ENCODE peak calls at places on chromosomes 11 and 22, in seven cellular contexts. U, B, I, A, N, H and E are unnamed samples.

GRCh38 chr11:95230054-95231034 is 658 bp downstream of the SESN3 start:
- DNase-seq in B (no peak), A (peak), H (peak), N (peak), U (no peak), I (peak), E (no peak)

GRCh38 chr22:39312410-39312809 is 7.0 kb downstream of the RPL3 start:
- DNase-seq in B (no peak), A (no peak), U (no peak), I (no peak), H (no peak), N (no peak), E (no peak)

GRCh38 chr11:2551131-2551530 is 106.3 kb downstream of the KCNQ1 start:
- DNase-seq in U (no peak), H (peak), B (no peak), N (no peak), I (no peak), A (no peak), E (no peak)

GRCh38 chr11:62689421-62690183 is at the start of gene LRRN4CL:
- DNase-seq in H (peak), A (peak), U (no peak), B (peak), I (peak), N (no peak), E (peak)

GRCh38 chr11:94672636-94673035 is 95.5 kb upstream of the AMOTL1 start:
- DNase-seq in H (peak), A (no peak), U (no peak), I (no peak), N (no peak), B (no peak), E (no peak)

GRCh38 chr11:15327786-15328231 is 213.1 kb downstream of the INSC start:
- DNase-seq in I (peak), B (peak), A (peak), N (no peak), U (no peak), H (peak), E (peak)

GRCh38 chr11:100777118-100777517 is 90.0 kb downstream of the ARHGAP42 start:
- DNase-seq in I (no peak), H (no peak), U (no peak), B (peak), A (no peak), N (no peak), E (no peak)

GRCh38 chr11:14414470-14415461 is 55.8 kb upstream of the RRAS2 start:
- DNase-seq in H (no peak), B (no peak), I (no peak), U (peak), N (no peak), A (no peak), E (no peak)

GRCh38 chr11:133886029-133886428 is 40.7 kb upstream of the SPATA19 start:
- DNase-seq in B (no peak), U (no peak), I (no peak), H (no peak), A (no peak), N (no peak), E (no peak)

GRCh38 chr11:9594267-9595046 is 21.0 kb downstream of the WEE1 start:
- DNase-seq in N (no peak), I (no peak), H (no peak), A (no peak), U (no peak), B (no peak), E (no peak)

GRCh38 chr11:111644922-111645321 is 42.7 kb downstream of the SIK2 start:
- DNase-seq in H (no peak), I (no peak), A (no peak), N (no peak), B (no peak), U (no peak), E (no peak)

GRCh38 chr11:8870461-8871282 is 40.3 kb upstream of the AKIP1 start:
- DNase-seq in I (peak), H (peak), N (peak), U (no peak), B (peak), A (peak), E (peak)

GRCh38 chr11:103433380-103433779 is 324.2 kb downstream of the DYNC2H1 start:
- DNase-seq in N (no peak), H (no peak), B (no peak), A (no peak), I (no peak), U (no peak), E (no peak)

GRCh38 chr11:100831929-100832480 is 144.9 kb downstream of the ARHGAP42 start:
- DNase-seq in U (no peak), N (no peak), H (peak), A (peak), I (no peak), B (no peak), E (no peak)

GRCh38 chr11:44333271-44334218 is 23.6 kb upstream of the ALX4 start:
- DNase-seq in U (no peak), H (no peak), B (no peak), A (no peak), N (no peak), I (no peak), E (no peak)

GRCh38 chr11:90747057-90747456 is 524.2 kb upstream of the CHORDC1 start:
- DNase-seq in U (no peak), N (no peak), A (no peak), H (no peak), I (no peak), B (no peak), E (no peak)

GRCh38 chr11:93169950-93170561 is 27.7 kb downstream of the SLC36A4 start:
- DNase-seq in H (no peak), A (no peak), I (no peak), U (no peak), B (no peak), N (no peak), E (no peak)

GRCh38 chr11:125250316-125250870 is 85.8 kb downstream of the PKNOX2 start:
- DNase-seq in B (no peak), H (no peak), I (no peak), N (no peak), U (no peak), A (no peak), E (no peak)

GRCh38 chr11:124791626-124792341 is 8.4 kb downstream of the MSANTD2 start:
- DNase-seq in U (no peak), N (no peak), I (no peak), B (no peak), A (no peak), H (no peak), E (no peak)

GRCh38 chr22:40525250-40525884 is 111.2 kb downstream of the MRTFA start:
- DNase-seq in U (peak), A (peak), I (no peak), H (peak), B (peak), N (no peak), E (peak)

GRCh38 chr11:121105851-121106250 is 4.8 kb downstream of the TECTA start:
- DNase-seq in H (no peak), U (no peak), I (no peak), N (no peak), A (no peak), B (no peak), E (no peak)

GRCh38 chr11:62137881-62138629 is 14.2 kb downstream of the INCENP start:
- DNase-seq in A (no peak), N (no peak), B (no peak), I (no peak), U (no peak), H (no peak), E (no peak)

GRCh38 chr11:11988099-11988651 is 20.3 kb downstream of the DKK3 start:
- DNase-seq in N (no peak), B (no peak), U (no peak), A (no peak), I (no peak), H (no peak), E (no peak)

GRCh38 chr11:83008581-83008923 is 63.1 kb downstream of the RAB30 start:
- DNase-seq in U (no peak), N (no peak), H (no peak), B (no peak), A (no peak), I (no peak), E (no peak)

GRCh38 chr11:130782361-130783221 is 133.7 kb downstream of the SNX19 start:
- DNase-seq in H (no peak), B (peak), N (no peak), I (no peak), A (peak), U (no peak), E (no peak)

GRCh38 chr11:71153005-71153395 is 99.4 kb downstream of the SHANK2 start:
- DNase-seq in U (no peak), H (no peak), N (no peak), A (no peak), I (no peak), B (peak), E (no peak)

GRCh38 chr11:117949062-117949461 is 19.9 kb upstream of the TMPRSS13 start:
- DNase-seq in A (no peak), B (no peak), U (no peak), H (no peak), I (no peak), N (no peak), E (no peak)
- H3K27ac ChIP-seq in A (no peak), B (no peak), U (no peak), H (no peak), I (no peak), N (no peak), E (no peak)

GRCh38 chr11:119666061-119666460 is 62.9 kb downstream of the NECTIN1 start:
- DNase-seq in I (no peak), N (no peak), A (no peak), B (no peak), H (no peak), U (no peak), E (no peak)

GRCh38 chr11:119664063-119664572 is 64.9 kb downstream of the NECTIN1 start:
- DNase-seq in I (no peak), H (no peak), A (no peak), B (peak), U (no peak), N (no peak), E (no peak)

GRCh38 chr11:119666463-119667131 is 62.4 kb downstream of the NECTIN1 start:
- DNase-seq in H (peak), U (peak), B (peak), I (peak), N (peak), A (peak), E (peak)

GRCh38 chr11:119663279-119663678 is 65.7 kb downstream of the NECTIN1 start:
- DNase-seq in A (no peak), H (no peak), U (no peak), N (no peak), B (no peak), I (no peak), E (no peak)

GRCh38 chr11:119664701-119665420 is 64.1 kb downstream of the NECTIN1 start:
- DNase-seq in H (no peak), B (no peak), U (no peak), N (no peak), A (no peak), I (no peak), E (no peak)
- TF ChIP-seq CTCF in H (no peak), B (no peak), U (no peak), N (no peak), A (no peak), I (no peak), E (no peak)

DNA sequence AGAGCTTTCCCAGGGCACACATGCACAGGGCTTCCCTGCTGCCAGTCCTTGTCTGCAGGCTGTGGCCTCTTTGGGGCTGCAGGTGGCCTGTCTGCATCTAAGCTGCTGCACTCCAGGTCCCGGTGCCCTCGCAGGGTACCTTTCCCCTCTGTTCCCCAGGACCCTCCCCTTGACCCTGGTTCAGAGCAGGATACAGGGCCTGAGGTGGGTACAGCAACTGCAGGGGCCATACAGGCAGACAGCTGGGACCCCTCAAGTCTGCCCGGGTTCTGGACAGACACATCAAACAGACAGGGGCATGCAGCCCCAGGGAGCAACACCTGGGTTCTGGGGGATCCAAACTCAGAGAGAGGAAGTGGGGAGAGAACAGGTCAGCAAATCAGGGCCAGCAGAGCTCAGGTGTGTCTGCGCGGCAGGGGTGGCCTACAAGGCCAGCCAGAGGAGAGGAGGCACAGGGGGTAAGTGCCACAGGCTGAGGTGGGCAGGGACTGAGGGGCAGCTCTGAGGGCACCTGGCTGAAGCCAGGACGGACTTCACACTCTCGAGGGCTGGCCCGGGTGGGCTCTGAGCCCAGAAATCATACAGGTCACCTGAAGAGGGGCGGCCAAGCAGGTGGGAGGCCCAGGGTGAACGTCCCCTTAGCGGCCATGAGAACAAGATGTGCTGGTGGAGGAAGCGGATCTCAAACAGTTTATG is 29.9 kb upstream of the COMT start:
- DNase-seq in U (no peak), N (no peak), B (no peak), A (no peak), H (no peak), I (no peak), E (no peak)
- H3K27ac ChIP-seq in U (no peak), N (no peak), B (no peak), A (no peak), H (no peak), I (no peak), E (no peak)

GRCh38 chr22:44971651-44972362 is 38.0 kb downstream of the PHF21B start:
- DNase-seq in B (no peak), U (no peak), N (no peak), H (no peak), I (no peak), A (no peak), E (no peak)

GRCh38 chr22:44972363-44973083 is 37.3 kb downstream of the PHF21B start:
- DNase-seq in H (no peak), B (no peak), A (no peak), I (no peak), U (no peak), N (no peak), E (no peak)

GRCh38 chr22:44973829-44974228 is 36.0 kb downstream of the PHF21B start:
- DNase-seq in B (no peak), I (no peak), A (no peak), U (no peak), H (no peak), N (no peak), E (no peak)

GRCh38 chr22:44979154-44979553 is 30.7 kb downstream of the PHF21B start:
- DNase-seq in U (no peak), I (no peak), A (no peak), B (no peak), N (no peak), H (no peak), E (no peak)

DNA sequence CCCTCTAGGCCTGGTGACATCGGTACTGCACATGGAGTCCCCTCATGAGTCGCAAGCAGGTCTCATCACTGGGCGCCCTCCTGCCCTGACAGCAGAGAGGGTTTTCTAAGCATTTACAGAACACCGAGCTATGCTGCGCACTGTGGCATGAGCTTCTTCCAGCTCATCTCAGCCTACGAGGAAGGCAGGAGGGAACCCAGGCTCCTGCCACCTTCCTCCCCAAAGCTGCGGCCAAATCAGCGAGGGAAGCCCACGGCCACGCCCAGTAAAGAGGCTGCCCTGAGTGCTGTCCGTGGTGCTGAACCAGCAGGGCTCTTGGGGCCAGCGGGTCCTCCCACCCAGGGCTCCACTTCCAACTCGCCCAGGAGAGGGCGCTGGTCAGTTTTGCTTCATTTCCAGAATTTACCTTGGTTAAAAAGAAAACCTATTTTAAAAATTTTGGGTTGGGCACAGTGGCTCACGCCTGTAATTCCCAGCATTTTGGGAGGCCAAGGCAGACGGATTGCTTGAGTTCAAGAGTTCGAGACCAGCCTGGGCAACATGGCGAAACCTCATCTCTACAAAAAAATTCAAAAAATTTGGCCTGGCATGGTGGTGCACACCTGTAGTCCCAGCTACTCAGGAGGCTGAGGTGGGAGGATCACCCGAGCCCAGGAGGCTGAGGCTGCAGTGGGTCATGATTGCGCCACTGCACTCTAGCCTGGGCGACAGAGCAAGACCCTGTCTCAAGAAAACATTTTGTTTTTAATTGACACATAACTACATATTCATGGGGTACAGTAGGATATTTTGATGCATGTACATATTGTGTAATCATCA is 34.2 kb downstream of the PHF21B start:
- DNase-seq in U (peak), I (peak), B (peak), A (peak), N (peak), H (peak), E (peak)
- TF ChIP-seq CTCF in U (no peak), I (peak), B (no peak), A (peak), N (peak), H (peak), E (peak)

GRCh38 chr22:50139843-50140415 is 30.6 kb upstream of the PANX2 start:
- DNase-seq in H (no peak), N (no peak), A (no peak), I (no peak), U (no peak), B (no peak), E (no peak)
- H3K27ac ChIP-seq in H (no peak), N (no peak), A (no peak), I (no peak), U (no peak), B (no peak), E (no peak)